ENCODE peak calls at places on chromosomes 1 and 21, in six cellular contexts. One of them, this sample, is unnamed.

GRCh38 chr1:41462680-41463004 is 21.8 kb downstream of the EDN2 start:
- DNase-seq in fibroblast of pulmonary artery: no peak
- DNase-seq in pancreas: no peak
- DNase-seq in epithelial cell of esophagus: no peak
- DNase-seq in mucosa of descending colon: no peak
- DNase-seq in fibroblast of the aortic adventitia: no peak
- DNase-seq in this sample: no peak

GRCh38 chr1:192575499-192576189 is at the start of gene RGS1:
- DNase-seq in mucosa of descending colon: peak
- DNase-seq in epithelial cell of esophagus: no peak
- DNase-seq in fibroblast of pulmonary artery: no peak
- DNase-seq in fibroblast of the aortic adventitia: no peak
- DNase-seq in pancreas: peak
- DNase-seq in this sample: no peak

GRCh38 chr1:92960395-92961130 is 699 bp downstream of the DIPK1A start:
- DNase-seq in fibroblast of the aortic adventitia: peak
- DNase-seq in epithelial cell of esophagus: peak
- DNase-seq in fibroblast of pulmonary artery: peak
- DNase-seq in pancreas: peak
- DNase-seq in mucosa of descending colon: peak
- DNase-seq in this sample: peak

GRCh38 chr1:88916883-88917282 is 25.5 kb upstream of the GTF2B start:
- DNase-seq in fibroblast of the aortic adventitia: no peak
- DNase-seq in mucosa of descending colon: no peak
- DNase-seq in epithelial cell of esophagus: no peak
- DNase-seq in fibroblast of pulmonary artery: no peak
- DNase-seq in pancreas: no peak
- DNase-seq in this sample: no peak

GRCh38 chr1:28364888-28365287 is 4.7 kb upstream of the PHACTR4 start:
- DNase-seq in epithelial cell of esophagus: no peak
- DNase-seq in fibroblast of the aortic adventitia: no peak
- DNase-seq in mucosa of descending colon: no peak
- DNase-seq in fibroblast of pulmonary artery: no peak
- DNase-seq in pancreas: no peak
- DNase-seq in this sample: no peak

GRCh38 chr1:204453141-204453772 is 41.3 kb downstream of the PIK3C2B start:
- DNase-seq in mucosa of descending colon: no peak
- DNase-seq in pancreas: no peak
- DNase-seq in fibroblast of the aortic adventitia: no peak
- DNase-seq in epithelial cell of esophagus: no peak
- DNase-seq in fibroblast of pulmonary artery: no peak
- DNase-seq in this sample: no peak

GRCh38 chr1:201510734-201511133 is 3.8 kb upstream of the CSRP1 start:
- DNase-seq in pancreas: no peak
- DNase-seq in mucosa of descending colon: no peak
- DNase-seq in epithelial cell of esophagus: no peak
- DNase-seq in fibroblast of pulmonary artery: no peak
- DNase-seq in fibroblast of the aortic adventitia: no peak
- DNase-seq in this sample: no peak

GRCh38 chr1:38962113-38962512 is 20.5 kb upstream of the RHBDL2 start:
- DNase-seq in fibroblast of the aortic adventitia: peak
- DNase-seq in fibroblast of pulmonary artery: peak
- DNase-seq in pancreas: no peak
- DNase-seq in epithelial cell of esophagus: peak
- DNase-seq in mucosa of descending colon: no peak
- DNase-seq in this sample: peak

GRCh38 chr1:13513885-13514546 is at the start of gene LRRC38:
- DNase-seq in fibroblast of pulmonary artery: no peak
- DNase-seq in pancreas: no peak
- DNase-seq in fibroblast of the aortic adventitia: no peak
- DNase-seq in mucosa of descending colon: peak
- DNase-seq in epithelial cell of esophagus: no peak
- DNase-seq in this sample: no peak

GRCh38 chr1:85584264-85584781 is 3.8 kb downstream of the CCN1 start:
- DNase-seq in mucosa of descending colon: no peak
- DNase-seq in fibroblast of the aortic adventitia: peak
- DNase-seq in fibroblast of pulmonary artery: peak
- DNase-seq in epithelial cell of esophagus: peak
- DNase-seq in pancreas: no peak
- DNase-seq in this sample: peak

GRCh38 chr1:147630447-147630846 is 39.9 kb downstream of the ACP6 start:
- DNase-seq in fibroblast of pulmonary artery: no peak
- DNase-seq in mucosa of descending colon: no peak
- DNase-seq in epithelial cell of esophagus: no peak
- DNase-seq in pancreas: no peak
- DNase-seq in fibroblast of the aortic adventitia: peak
- DNase-seq in this sample: no peak

GRCh38 chr1:65539272-65540131 is 119.0 kb downstream of the LEPR start:
- DNase-seq in fibroblast of the aortic adventitia: no peak
- DNase-seq in epithelial cell of esophagus: no peak
- DNase-seq in pancreas: no peak
- DNase-seq in mucosa of descending colon: no peak
- DNase-seq in fibroblast of pulmonary artery: no peak
- DNase-seq in this sample: no peak

GRCh38 chr1:14739433-14739832 is 140.9 kb downstream of the KAZN start:
- DNase-seq in pancreas: no peak
- DNase-seq in fibroblast of pulmonary artery: no peak
- DNase-seq in mucosa of descending colon: no peak
- DNase-seq in epithelial cell of esophagus: no peak
- DNase-seq in fibroblast of the aortic adventitia: no peak
- DNase-seq in this sample: no peak

GRCh38 chr1:205068457-205069035 is 15.7 kb downstream of the TMEM81 start:
- DNase-seq in mucosa of descending colon: no peak
- DNase-seq in fibroblast of the aortic adventitia: peak
- DNase-seq in fibroblast of pulmonary artery: peak
- DNase-seq in epithelial cell of esophagus: no peak
- DNase-seq in pancreas: no peak
- DNase-seq in this sample: no peak

GRCh38 chr1:206911064-206911663 is 10.6 kb downstream of the FCMR start:
- DNase-seq in pancreas: no peak
- DNase-seq in fibroblast of the aortic adventitia: peak
- DNase-seq in fibroblast of pulmonary artery: peak
- DNase-seq in mucosa of descending colon: no peak
- DNase-seq in epithelial cell of esophagus: peak
- DNase-seq in this sample: peak

GRCh38 chr21:45411810-45412206 is 6.8 kb downstream of the COL18A1 start:
- DNase-seq in mucosa of descending colon: no peak
- DNase-seq in epithelial cell of esophagus: no peak
- DNase-seq in fibroblast of pulmonary artery: no peak
- DNase-seq in pancreas: no peak
- DNase-seq in fibroblast of the aortic adventitia: no peak
- DNase-seq in this sample: no peak

GRCh38 chr1:174153085-174153824 is 6.1 kb upstream of the RABGAP1L start:
- DNase-seq in pancreas: no peak
- DNase-seq in mucosa of descending colon: no peak
- DNase-seq in epithelial cell of esophagus: peak
- DNase-seq in fibroblast of pulmonary artery: no peak
- DNase-seq in fibroblast of the aortic adventitia: no peak
- DNase-seq in this sample: peak

GRCh38 chr1:27872059-27872801 is at the start of gene THEMIS2:
- DNase-seq in fibroblast of the aortic adventitia: no peak
- DNase-seq in mucosa of descending colon: peak
- DNase-seq in pancreas: peak
- DNase-seq in epithelial cell of esophagus: peak
- DNase-seq in fibroblast of pulmonary artery: peak
- DNase-seq in this sample: no peak

GRCh38 chr1:225378880-225379279 is 49.0 kb downstream of the LBR start:
- DNase-seq in mucosa of descending colon: no peak
- DNase-seq in epithelial cell of esophagus: peak
- DNase-seq in fibroblast of the aortic adventitia: peak
- DNase-seq in fibroblast of pulmonary artery: peak
- DNase-seq in pancreas: no peak
- DNase-seq in this sample: peak

GRCh38 chr1:10074059-10074854 is 41.5 kb downstream of the UBE4B start:
- DNase-seq in fibroblast of pulmonary artery: peak
- DNase-seq in pancreas: peak
- DNase-seq in mucosa of descending colon: no peak
- DNase-seq in epithelial cell of esophagus: peak
- DNase-seq in fibroblast of the aortic adventitia: peak
- DNase-seq in this sample: peak

GRCh38 chr1:161045749-161046573 is at the start of gene USF1:
- DNase-seq in fibroblast of the aortic adventitia: peak
- DNase-seq in pancreas: peak
- DNase-seq in epithelial cell of esophagus: peak
- DNase-seq in mucosa of descending colon: peak
- DNase-seq in fibroblast of pulmonary artery: peak
- DNase-seq in this sample: peak

GRCh38 chr1:92419642-92420041 is 67.1 kb downstream of the GFI1 start:
- DNase-seq in pancreas: no peak
- DNase-seq in fibroblast of the aortic adventitia: no peak
- DNase-seq in mucosa of descending colon: no peak
- DNase-seq in fibroblast of pulmonary artery: no peak
- DNase-seq in epithelial cell of esophagus: no peak
- DNase-seq in this sample: no peak

GRCh38 chr1:90359994-90360393 is 357.1 kb downstream of the BARHL2 start:
- DNase-seq in epithelial cell of esophagus: no peak
- DNase-seq in pancreas: no peak
- DNase-seq in fibroblast of pulmonary artery: no peak
- DNase-seq in mucosa of descending colon: no peak
- DNase-seq in fibroblast of the aortic adventitia: no peak
- DNase-seq in this sample: no peak

GRCh38 chr1:151790940-151791651 is 796 bp upstream of the TDRKH start:
- DNase-seq in mucosa of descending colon: peak
- DNase-seq in epithelial cell of esophagus: peak
- DNase-seq in pancreas: no peak
- DNase-seq in fibroblast of the aortic adventitia: no peak
- DNase-seq in fibroblast of pulmonary artery: no peak
- DNase-seq in this sample: no peak

GRCh38 chr1:40308036-40308727 is 8.9 kb downstream of the COL9A2 start:
- DNase-seq in fibroblast of pulmonary artery: no peak
- DNase-seq in pancreas: no peak
- DNase-seq in epithelial cell of esophagus: no peak
- DNase-seq in mucosa of descending colon: no peak
- DNase-seq in fibroblast of the aortic adventitia: peak
- DNase-seq in this sample: no peak

GRCh38 chr1:185585770-185586169 is 148.4 kb upstream of the HMCN1 start:
- DNase-seq in pancreas: no peak
- DNase-seq in mucosa of descending colon: no peak
- DNase-seq in fibroblast of the aortic adventitia: no peak
- DNase-seq in fibroblast of pulmonary artery: no peak
- DNase-seq in epithelial cell of esophagus: peak
- DNase-seq in this sample: no peak

GRCh38 chr1:89262643-89263042 is 10.0 kb downstream of the GBP5 start:
- DNase-seq in mucosa of descending colon: no peak
- DNase-seq in epithelial cell of esophagus: peak
- DNase-seq in fibroblast of pulmonary artery: peak
- DNase-seq in pancreas: no peak
- DNase-seq in fibroblast of the aortic adventitia: peak
- DNase-seq in this sample: peak

DNA sequence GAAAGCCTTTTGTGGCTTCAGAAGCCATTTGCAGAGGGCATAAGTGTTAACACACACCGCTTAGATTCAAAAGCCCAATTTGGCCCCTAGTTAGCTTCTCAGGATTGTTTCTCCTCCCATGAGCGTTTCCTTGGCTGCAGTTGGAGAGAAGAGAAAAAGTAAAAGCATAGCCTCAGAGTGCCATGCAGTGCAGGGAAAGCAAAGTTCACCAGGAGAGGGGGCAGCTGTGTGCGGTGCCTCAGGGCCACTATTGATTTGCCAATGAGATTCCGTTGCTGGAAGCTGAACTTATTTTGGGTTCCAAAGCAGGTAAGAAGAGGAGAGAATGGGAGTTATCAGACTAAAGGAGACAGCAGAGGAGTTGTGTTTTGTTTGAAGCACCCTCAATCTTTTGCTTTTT is 102.4 kb downstream of the SELENOF start:
- DNase-seq in fibroblast of the aortic adventitia: no peak
- DNase-seq in mucosa of descending colon: no peak
- DNase-seq in fibroblast of pulmonary artery: no peak
- DNase-seq in pancreas: no peak
- DNase-seq in epithelial cell of esophagus: no peak
- DNase-seq in this sample: no peak
- TF ChIP-seq CTCF in fibroblast of the aortic adventitia: no peak
- TF ChIP-seq CTCF in mucosa of descending colon: no peak
- TF ChIP-seq CTCF in fibroblast of pulmonary artery: no peak
- TF ChIP-seq CTCF in pancreas: no peak
- TF ChIP-seq CTCF in epithelial cell of esophagus: no peak
- TF ChIP-seq CTCF in this sample: no peak

DNA sequence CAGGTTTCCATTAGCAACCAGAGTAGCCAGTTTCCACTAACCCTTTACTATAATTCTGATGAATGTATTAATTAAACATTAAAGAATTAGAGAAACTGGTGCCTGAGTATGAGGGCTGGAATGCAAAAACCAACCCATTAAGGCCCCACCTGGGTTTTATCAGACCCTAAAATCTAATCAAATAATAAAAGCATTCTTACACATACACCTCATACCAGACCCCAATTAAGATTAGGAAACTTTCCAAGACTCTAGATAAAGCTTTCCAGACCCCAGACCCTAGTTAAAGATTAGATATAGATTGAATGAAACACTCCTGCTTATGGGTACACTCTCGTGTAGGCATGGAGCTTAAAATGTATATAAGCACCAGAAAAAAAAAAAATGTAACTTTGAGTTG is 581.3 kb upstream of the BEND5 start:
- DNase-seq in fibroblast of the aortic adventitia: no peak
- DNase-seq in epithelial cell of esophagus: no peak
- DNase-seq in fibroblast of pulmonary artery: no peak
- DNase-seq in mucosa of descending colon: no peak
- DNase-seq in pancreas: no peak
- DNase-seq in this sample: no peak
- TF ChIP-seq CTCF in fibroblast of the aortic adventitia: no peak
- TF ChIP-seq CTCF in epithelial cell of esophagus: no peak
- TF ChIP-seq CTCF in fibroblast of pulmonary artery: no peak
- TF ChIP-seq CTCF in mucosa of descending colon: no peak
- TF ChIP-seq CTCF in pancreas: no peak
- TF ChIP-seq CTCF in this sample: no peak

DNA sequence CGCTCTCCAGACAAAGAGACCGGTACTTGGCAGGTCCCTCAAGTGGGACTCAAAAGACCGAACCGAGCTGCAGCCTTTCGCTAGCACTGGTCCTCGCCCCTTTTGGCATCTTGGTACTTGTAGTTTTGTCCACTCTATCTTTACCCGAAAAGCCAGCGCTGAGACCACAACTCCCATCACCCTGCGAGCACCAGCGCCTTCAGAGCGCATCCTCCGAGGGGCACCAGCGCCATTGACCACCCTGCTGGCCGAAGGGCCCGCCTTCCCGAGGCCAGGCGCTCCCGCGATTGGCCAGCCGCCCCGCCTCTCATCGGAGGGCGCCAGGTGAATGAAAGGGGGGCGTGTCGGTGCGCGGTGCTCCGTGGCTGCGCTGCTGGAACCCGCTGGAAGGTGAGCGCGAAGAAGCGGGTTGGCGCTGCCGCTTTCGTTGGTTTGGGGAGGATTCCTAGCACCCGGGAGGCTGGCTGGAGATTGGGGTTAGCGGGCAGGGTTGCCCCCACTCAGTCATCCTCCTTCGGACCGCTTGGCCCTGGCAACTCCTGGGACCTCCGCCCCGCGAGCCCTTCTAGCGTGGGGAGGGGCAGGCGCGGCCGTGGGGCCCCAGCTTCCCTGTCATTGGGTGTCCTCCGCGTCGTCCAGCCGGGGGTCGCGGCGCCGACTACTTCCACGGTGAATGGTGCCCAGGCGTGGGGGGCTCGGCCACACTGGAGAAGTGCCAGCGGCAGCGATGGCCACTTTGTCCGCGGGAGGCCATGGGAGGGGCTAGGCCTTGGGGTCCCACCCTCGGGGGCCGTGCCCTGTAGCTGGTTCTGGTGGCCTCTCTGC is at the start of gene ZBTB8B:
- DNase-seq in epithelial cell of esophagus: peak
- DNase-seq in pancreas: peak
- DNase-seq in mucosa of descending colon: peak
- DNase-seq in fibroblast of pulmonary artery: peak
- DNase-seq in fibroblast of the aortic adventitia: peak
- DNase-seq in this sample: no peak
- TF ChIP-seq CTCF in epithelial cell of esophagus: no peak
- TF ChIP-seq CTCF in pancreas: no peak
- TF ChIP-seq CTCF in mucosa of descending colon: no peak
- TF ChIP-seq CTCF in fibroblast of pulmonary artery: no peak
- TF ChIP-seq CTCF in fibroblast of the aortic adventitia: peak
- TF ChIP-seq CTCF in this sample: peak

GRCh38 chr21:36994501-36995189 is 11.9 kb upstream of the RIPPLY3 start:
- DNase-seq in pancreas: no peak
- DNase-seq in fibroblast of pulmonary artery: peak
- DNase-seq in mucosa of descending colon: no peak
- DNase-seq in fibroblast of the aortic adventitia: no peak
- DNase-seq in epithelial cell of esophagus: peak
- DNase-seq in this sample: no peak
- TF ChIP-seq CTCF in pancreas: no peak
- TF ChIP-seq CTCF in fibroblast of pulmonary artery: no peak
- TF ChIP-seq CTCF in mucosa of descending colon: no peak
- TF ChIP-seq CTCF in fibroblast of the aortic adventitia: peak
- TF ChIP-seq CTCF in epithelial cell of esophagus: no peak
- TF ChIP-seq CTCF in this sample: peak